ENCODE peak calls at places on chromosomes 12 and 14, in six cellular contexts. J is GM12865, V is cardiac fibroblast, C is suprapubic skin, I is SK-N-SH, U is progenitor cell of endocrine pancreas. D is an unnamed sample.

GRCh38 chr14:35661875-35662274 is 127.9 kb downstream of the INSM2 start:
- DNase-seq in J (no peak), V (no peak), C (no peak), I (no peak), U (no peak), D (no peak)

GRCh38 chr12:20451759-20452158 is 83.4 kb downstream of the PDE3A start:
- DNase-seq in J (no peak), V (peak), C (no peak), I (no peak), U (no peak), D (no peak)

GRCh38 chr12:94172031-94172430 is 23.7 kb downstream of the PLXNC1 start:
- DNase-seq in J (no peak), V (peak), C (no peak), I (no peak), U (no peak), D (no peak)

GRCh38 chr14:74048291-74048690 is 29.1 kb downstream of the BBOF1 start:
- DNase-seq in J (no peak), V (peak), C (no peak), I (no peak), U (no peak), D (no peak)

GRCh38 chr14:22824711-22825359 is 4.9 kb upstream of the MRPL52 start:
- DNase-seq in J (peak), V (peak), C (no peak), I (no peak), U (no peak), D (no peak)

GRCh38 chr14:104066719-104067118 is 18.8 kb upstream of the ASPG start:
- DNase-seq in J (no peak), V (no peak), C (no peak), I (no peak), U (no peak), D (no peak)

GRCh38 chr14:36510078-36510799 is 9.8 kb downstream of the NKX2-1 start:
- DNase-seq in J (no peak), V (no peak), C (no peak), I (peak), U (no peak), D (no peak)

GRCh38 chr12:76085159-76085868 is 829 bp upstream of the NAP1L1 start:
- DNase-seq in J (peak), V (peak), C (no peak), I (peak), U (no peak), D (no peak)

GRCh38 chr12:100553851-100554404 is 19.6 kb upstream of the GAS2L3 start:
- DNase-seq in J (no peak), V (no peak), C (no peak), I (no peak), U (no peak), D (no peak)

GRCh38 chr12:116423053-116423452 is 136.1 kb upstream of the MAP1LC3B2 start:
- DNase-seq in J (no peak), V (peak), C (no peak), I (no peak), U (no peak), D (no peak)

GRCh38 chr14:73995977-73996378 is 23.1 kb downstream of the ENTPD5 start:
- DNase-seq in J (no peak), V (no peak), C (no peak), I (no peak), U (no peak), D (no peak)

GRCh38 chr14:98169170-98169587 is 1102.8 kb downstream of the BCL11B start:
- DNase-seq in J (peak), V (no peak), C (no peak), I (no peak), U (no peak), D (no peak)

GRCh38 chr12:31813305-31813704 is 84.5 kb upstream of the AMN1 start:
- DNase-seq in J (no peak), V (peak), C (no peak), I (no peak), U (no peak), D (no peak)

GRCh38 chr12:124352839-124353238 is 57.9 kb downstream of the RFLNA start:
- DNase-seq in J (no peak), V (peak), C (no peak), I (no peak), U (no peak), D (no peak)

GRCh38 chr14:88518592-88519512 is 36.0 kb downstream of the PTPN21 start:
- DNase-seq in J (no peak), V (peak), C (no peak), I (no peak), U (no peak), D (no peak)

GRCh38 chr12:129186952-129187351 is 333.7 kb downstream of the GLT1D1 start:
- DNase-seq in J (no peak), V (no peak), C (no peak), I (peak), U (no peak), D (no peak)

DNA sequence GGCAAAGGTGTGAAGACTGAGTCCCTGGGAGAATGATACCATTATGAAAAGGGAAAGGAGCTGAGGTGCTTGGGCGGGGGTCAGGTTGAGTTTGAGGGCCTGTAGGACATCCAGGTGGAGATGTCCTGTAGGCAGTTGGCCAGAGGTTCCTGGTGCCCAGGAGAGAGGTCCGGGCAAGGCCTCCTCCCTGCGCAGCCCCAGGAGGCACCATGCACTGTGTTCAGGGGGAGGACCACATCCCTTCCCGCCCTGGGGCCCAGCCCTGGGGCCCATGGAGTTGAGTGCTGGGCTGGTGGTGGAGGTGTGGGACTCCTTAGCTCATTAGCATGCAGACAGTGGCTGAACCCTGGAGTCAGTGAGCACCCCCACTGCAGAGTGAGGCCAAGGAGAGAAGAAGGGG is 5.6 kb upstream of the FAIM2 start:
- DNase-seq in J (no peak), V (no peak), C (no peak), I (no peak), U (no peak), D (no peak)
- TF ChIP-seq CTCF in J (no peak), V (no peak), C (no peak), I (no peak), U (no peak), D (no peak)

DNA sequence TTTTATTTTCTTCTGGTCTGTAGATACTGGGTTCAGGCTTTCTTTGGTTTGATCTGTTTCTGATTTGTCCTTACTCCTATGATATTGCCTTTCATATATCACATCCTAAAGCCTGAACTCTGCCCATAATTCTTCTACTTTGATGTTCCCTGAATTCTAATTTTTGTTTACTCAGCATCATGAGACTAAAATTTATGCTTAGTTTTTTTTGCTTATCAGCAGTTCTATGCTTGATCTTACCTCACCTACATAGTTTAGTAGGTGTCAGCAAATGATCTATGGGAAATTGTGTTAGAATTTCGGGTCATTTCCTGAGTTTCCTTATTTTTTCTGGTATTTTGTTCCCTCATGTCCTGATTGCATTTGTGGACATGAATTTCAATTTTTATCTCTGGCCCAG is 94.2 kb downstream of the TMEM117 start:
- DNase-seq in J (no peak), V (no peak), C (no peak), I (no peak), U (no peak), D (no peak)
- TF ChIP-seq CTCF in J (no peak), V (no peak), C (no peak), I (no peak), U (no peak), D (no peak)

GRCh38 chr12:26264215-26264838 is 69.0 kb downstream of the SSPN start:
- DNase-seq in J (no peak), V (no peak), C (no peak), I (no peak), U (no peak), D (no peak)
- TF ChIP-seq CTCF in J (no peak), V (no peak), C (no peak), I (no peak), U (no peak), D (no peak)

DNA sequence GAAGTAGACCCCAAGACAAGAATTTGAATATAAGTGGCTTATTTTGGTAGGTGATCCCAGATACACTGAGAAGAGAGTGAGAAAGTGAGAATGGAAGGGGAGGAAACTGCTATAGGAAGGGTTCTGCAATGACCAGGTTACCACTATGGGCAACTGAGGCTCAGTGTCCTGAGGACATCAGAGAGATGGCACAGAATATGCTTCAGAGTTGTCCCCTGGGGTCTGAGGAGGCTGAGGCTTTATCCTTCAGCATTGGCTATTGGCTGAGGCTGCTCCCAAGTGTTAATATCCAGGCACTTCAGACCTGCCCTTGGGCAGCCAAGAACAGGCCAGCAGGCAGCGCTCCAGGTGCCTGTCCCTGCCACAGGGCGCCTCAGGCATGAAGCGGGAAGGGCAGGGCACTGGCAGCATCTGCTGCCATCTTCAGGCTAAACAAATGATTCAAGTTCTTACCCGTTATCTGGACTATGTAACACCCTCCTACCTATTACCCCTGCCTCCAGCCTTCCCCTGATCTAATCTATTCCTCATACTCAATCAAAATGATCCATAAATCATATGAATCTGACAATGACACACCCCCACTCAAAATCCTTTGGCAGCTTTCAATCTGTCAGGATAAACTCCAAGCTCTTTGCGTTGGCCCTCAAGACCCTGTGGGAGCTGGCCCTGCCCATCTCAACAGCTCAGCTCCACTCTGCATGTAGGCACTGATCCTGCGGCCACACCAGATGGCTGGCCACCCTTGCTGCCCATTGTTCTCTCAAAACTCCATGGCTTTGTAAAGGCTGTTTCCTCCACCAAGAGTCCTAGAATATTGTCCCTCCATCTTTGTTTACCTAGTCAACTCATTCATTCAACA is 42.4 kb downstream of the CKAP4 start:
- DNase-seq in J (peak), V (no peak), C (no peak), I (no peak), U (no peak), D (no peak)
- TF ChIP-seq CTCF in J (no peak), V (no peak), C (no peak), I (peak), U (no peak), D (no peak)

GRCh38 chr12:57276935-57277563 is 26.1 kb upstream of the STAC3 start:
- DNase-seq in J (peak), V (peak), C (no peak), I (no peak), U (no peak), D (no peak)
- TF ChIP-seq CTCF in J (peak), V (peak), C (no peak), I (peak), U (peak), D (no peak)

GRCh38 chr14:91357272-91357671 is 60.3 kb downstream of the CCDC88C start:
- DNase-seq in J (no peak), V (no peak), C (no peak), I (no peak), U (no peak), D (no peak)

GRCh38 chr14:91356218-91356763 is 61.3 kb downstream of the CCDC88C start:
- DNase-seq in J (peak), V (no peak), C (no peak), I (no peak), U (no peak), D (no peak)

GRCh38 chr14:91352696-91353692 is 64.6 kb downstream of the CCDC88C start:
- DNase-seq in J (no peak), V (no peak), C (no peak), I (no peak), U (no peak), D (no peak)

GRCh38 chr14:91354221-91354916 is 63.3 kb downstream of the CCDC88C start:
- DNase-seq in J (no peak), V (peak), C (no peak), I (no peak), U (no peak), D (no peak)

DNA sequence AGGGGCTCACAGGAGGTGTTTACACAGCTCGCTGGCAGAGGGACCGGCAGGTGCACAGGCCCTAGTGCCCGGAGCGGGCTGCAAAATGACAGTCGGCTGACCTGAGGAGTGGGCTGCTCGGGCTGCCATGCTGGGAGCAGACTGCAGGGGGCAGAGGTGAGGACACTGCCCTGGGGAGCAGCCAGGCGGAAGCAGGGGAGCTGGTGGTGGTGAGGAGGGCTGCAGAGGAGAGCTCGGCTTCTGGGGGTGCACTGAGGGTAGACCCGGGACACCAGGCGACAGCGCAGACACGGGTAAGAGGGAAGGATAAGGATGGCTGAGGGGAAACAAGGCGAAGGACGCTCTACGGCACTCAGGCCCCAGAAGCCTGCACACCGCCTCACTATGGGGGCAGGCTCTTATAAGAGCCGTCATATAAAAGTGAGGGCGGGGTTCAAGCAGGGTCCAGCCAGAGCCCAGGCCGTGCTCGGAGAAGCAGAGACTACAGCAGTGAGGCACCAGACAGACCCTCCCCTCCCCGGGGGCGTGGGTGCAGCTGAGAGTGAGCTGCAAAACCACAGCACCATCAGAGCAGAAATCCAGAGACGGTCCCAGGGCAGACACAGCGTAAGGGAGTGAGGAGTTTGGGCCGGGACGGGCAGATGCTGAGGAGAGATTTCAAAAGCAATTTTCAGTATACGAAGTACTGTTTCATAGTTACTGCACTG is 62.5 kb downstream of the CCDC88C start:
- DNase-seq in J (peak), V (no peak), C (no peak), I (peak), U (peak), D (peak)
- TF ChIP-seq CTCF in J (peak), V (peak), C (no peak), I (peak), U (peak), D (peak)

GRCh38 chr12:21940549-21940948 is 677 bp downstream of the ABCC9 start:
- DNase-seq in J (no peak), V (peak), C (no peak), I (no peak), U (no peak), D (no peak)

GRCh38 chr12:21942377-21942703 is 1.1 kb upstream of the ABCC9 start:
- DNase-seq in J (no peak), V (no peak), C (no peak), I (no peak), U (no peak), D (no peak)

GRCh38 chr12:21939435-21939834 is 1.8 kb downstream of the ABCC9 start:
- DNase-seq in J (no peak), V (peak), C (no peak), I (no peak), U (no peak), D (no peak)

GRCh38 chr12:21940972-21941521 is at the start of gene ABCC9:
- DNase-seq in J (no peak), V (peak), C (peak), I (peak), U (peak), D (peak)

DNA sequence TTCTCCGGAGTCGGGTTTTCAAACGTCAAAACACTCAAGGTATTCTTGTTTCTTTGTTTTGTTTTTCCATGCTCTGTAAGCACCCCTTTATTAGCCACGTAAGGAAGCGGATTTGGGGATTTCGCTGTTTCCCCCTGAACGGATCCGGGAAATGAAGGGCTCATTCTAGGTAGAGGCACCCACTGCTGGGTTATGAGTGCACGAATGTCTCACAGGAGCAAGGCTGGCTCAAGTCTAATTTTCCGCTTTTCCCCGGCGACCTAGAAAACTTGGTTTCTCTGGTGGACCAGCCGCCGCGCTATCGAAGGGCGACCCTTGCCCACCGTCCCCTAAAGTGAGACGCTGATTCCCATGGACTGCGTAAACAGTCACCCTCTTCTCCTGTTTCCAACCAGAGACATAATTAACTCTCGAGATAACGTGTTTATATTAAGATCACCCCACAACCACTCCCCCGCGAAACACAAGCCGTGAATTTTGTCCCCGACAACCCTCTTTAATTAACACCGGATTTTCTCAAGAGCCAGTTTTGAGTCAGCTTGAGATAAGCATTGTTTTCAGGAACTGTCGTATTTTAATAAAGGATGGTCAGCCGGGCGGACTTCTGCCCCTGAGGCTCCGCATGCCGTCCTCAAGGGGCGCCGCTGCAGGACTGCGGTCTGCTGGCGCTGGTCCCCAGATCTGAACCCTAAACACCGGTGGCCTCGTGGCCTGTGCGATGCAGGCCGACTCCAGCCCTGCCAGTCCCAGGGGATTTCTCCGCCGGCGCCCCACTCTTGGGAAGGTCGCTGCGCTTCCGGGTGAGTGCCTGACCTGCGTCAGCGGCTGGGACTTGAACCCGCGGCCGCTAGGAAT is 523 bp upstream of the ABCC9 start:
- DNase-seq in J (no peak), V (peak), C (peak), I (peak), U (peak), D (peak)
- TF ChIP-seq CTCF in J (no peak), V (peak), C (no peak), I (peak), U (peak), D (no peak)

GRCh38 chr12:127984386-127985055 is 282.4 kb upstream of the TMEM132C start:
- DNase-seq in J (no peak), V (no peak), C (no peak), I (no peak), U (no peak), D (no peak)

DNA sequence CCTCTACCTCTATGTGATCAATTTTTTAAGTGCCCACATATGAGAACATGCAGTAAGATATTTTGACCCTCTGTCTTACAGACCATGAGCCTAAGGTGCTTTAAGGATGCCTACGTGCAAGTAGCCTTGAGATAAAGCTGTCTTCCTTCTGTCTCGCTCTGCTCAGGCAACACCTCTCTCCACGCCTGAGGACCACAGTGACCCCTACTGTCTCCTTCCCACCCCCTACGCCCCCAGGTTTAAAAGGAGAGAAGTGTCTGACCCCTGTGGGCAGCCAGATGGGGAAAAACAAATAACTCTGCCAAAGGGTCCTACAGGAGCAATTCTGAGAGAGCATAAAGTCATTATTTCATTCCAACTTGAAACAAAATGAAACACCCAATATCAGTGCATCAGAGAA is 286.4 kb upstream of the TMEM132C start:
- DNase-seq in J (no peak), V (no peak), C (no peak), I (no peak), U (no peak), D (no peak)
- TF ChIP-seq CTCF in J (no peak), V (no peak), C (no peak), I (no peak), U (no peak), D (no peak)

GRCh38 chr12:91319071-91319760 is 136.6 kb upstream of the DCN start:
- DNase-seq in J (no peak), V (no peak), C (no peak), I (no peak), U (no peak), D (no peak)
- TF ChIP-seq CTCF in J (no peak), V (no peak), C (no peak), I (no peak), U (no peak), D (no peak)

D was measured in glutamatergic neuron.